ENCODE peak calls at places on chromosomes 13 and 19, in five cellular contexts. One of them, this sample, is unnamed.

GRCh38 chr13:21333186-21333585 is 125.9 kb downstream of the ZDHHC20 start:
- DNase-seq in MCF 10A: no peak
- DNase-seq in ureter: no peak
- DNase-seq in NCI-H1105 treated with DMSO at 0.1 percent for 48 hours: no peak
- DNase-seq in HuH-7: no peak
- DNase-seq in this sample: no peak

GRCh38 chr13:79126706-79127105 is 279.3 kb downstream of the RBM26 start:
- DNase-seq in MCF 10A: peak
- DNase-seq in ureter: no peak
- DNase-seq in NCI-H1105 treated with DMSO at 0.1 percent for 48 hours: no peak
- DNase-seq in HuH-7: no peak
- DNase-seq in this sample: no peak

GRCh38 chr13:70732611-70733010 is 624.4 kb upstream of the KLHL1 start:
- DNase-seq in MCF 10A: no peak
- DNase-seq in ureter: no peak
- DNase-seq in NCI-H1105 treated with DMSO at 0.1 percent for 48 hours: peak
- DNase-seq in HuH-7: no peak
- DNase-seq in this sample: no peak

GRCh38 chr19:4987286-4987685 is 18.4 kb downstream of the KDM4B start:
- DNase-seq in MCF 10A: no peak
- DNase-seq in ureter: no peak
- DNase-seq in NCI-H1105 treated with DMSO at 0.1 percent for 48 hours: no peak
- DNase-seq in HuH-7: no peak
- DNase-seq in this sample: peak

GRCh38 chr19:38736036-38736412 is 8.2 kb downstream of the CAPN12 start:
- DNase-seq in MCF 10A: no peak
- DNase-seq in ureter: peak
- DNase-seq in NCI-H1105 treated with DMSO at 0.1 percent for 48 hours: peak
- DNase-seq in HuH-7: peak
- DNase-seq in this sample: peak

GRCh38 chr19:56596676-56597075 is 1.6 kb downstream of the ZNF71 start:
- DNase-seq in MCF 10A: no peak
- DNase-seq in ureter: no peak
- DNase-seq in NCI-H1105 treated with DMSO at 0.1 percent for 48 hours: no peak
- DNase-seq in HuH-7: no peak
- DNase-seq in this sample: no peak

GRCh38 chr13:97573011-97573410 is 139.0 kb downstream of the RAP2A start:
- DNase-seq in MCF 10A: no peak
- DNase-seq in ureter: no peak
- DNase-seq in NCI-H1105 treated with DMSO at 0.1 percent for 48 hours: no peak
- DNase-seq in HuH-7: no peak
- DNase-seq in this sample: no peak

GRCh38 chr19:58538257-58539168 is 5.4 kb upstream of the TRIM28 start:
- DNase-seq in MCF 10A: no peak
- DNase-seq in ureter: no peak
- DNase-seq in NCI-H1105 treated with DMSO at 0.1 percent for 48 hours: no peak
- DNase-seq in HuH-7: peak
- DNase-seq in this sample: peak

GRCh38 chr13:46654956-46655726 is 102.2 kb downstream of the LRCH1 start:
- DNase-seq in MCF 10A: peak
- DNase-seq in ureter: no peak
- DNase-seq in NCI-H1105 treated with DMSO at 0.1 percent for 48 hours: no peak
- DNase-seq in HuH-7: no peak
- DNase-seq in this sample: no peak

GRCh38 chr13:40464349-40464748 is 202.1 kb downstream of the FOXO1 start:
- DNase-seq in MCF 10A: no peak
- DNase-seq in ureter: no peak
- DNase-seq in NCI-H1105 treated with DMSO at 0.1 percent for 48 hours: peak
- DNase-seq in HuH-7: no peak
- DNase-seq in this sample: no peak

GRCh38 chr19:58558623-58559274 is 338 bp upstream of the UBE2M start:
- DNase-seq in MCF 10A: peak
- DNase-seq in ureter: peak
- DNase-seq in NCI-H1105 treated with DMSO at 0.1 percent for 48 hours: no peak
- DNase-seq in HuH-7: peak
- DNase-seq in this sample: peak